ENCODE peak calls at places on chromosomes 3 and 15, in seven cellular contexts. W is pancreas, Z is K562, F is small intestine, O is upper lobe of right lung, G is A549, L is heart left ventricle. T is an unnamed sample. For H3K4me1, the result is how much of the 10 kb centered on the place peaks cover.

GRCh38 chr15:82763361-82764142 is 42.3 kb downstream of the FSD2 start:
- DNase-seq in W (no peak), Z (no peak), F (peak), O (no peak), G (no peak), L (no peak), T (no peak)

GRCh38 chr3:157631468-157631867 is 128.3 kb upstream of the VEPH1 start:
- DNase-seq in W (no peak), Z (no peak), F (no peak), O (no peak), G (no peak), L (no peak), T (no peak)

GRCh38 chr3:46845397-46845859 is 17.8 kb downstream of the MYL3 start:
- DNase-seq in W (peak), Z (peak), F (no peak), O (peak), G (no peak), L (peak), T (peak)

GRCh38 chr3:71087109-71088018 is 496.2 kb downstream of the FOXP1 start:
- DNase-seq in W (no peak), Z (no peak), F (no peak), O (no peak), G (peak), L (no peak), T (no peak)

GRCh38 chr3:162684260-162684659 is 1187.7 kb downstream of the OTOL1 start:
- DNase-seq in W (no peak), Z (no peak), F (no peak), O (no peak), G (no peak), L (no peak), T (no peak)

GRCh38 chr15:57758556-57758955 is 52.0 kb downstream of the POLR2M start:
- DNase-seq in W (no peak), Z (no peak), F (no peak), O (no peak), G (no peak), L (no peak), T (no peak)

GRCh38 chr3:160098261-160098908 is 109.8 kb downstream of the IL12A start:
- DNase-seq in W (no peak), Z (no peak), F (no peak), O (no peak), G (no peak), L (no peak), T (no peak)

GRCh38 chr3:124663690-124664089 is 66.6 kb upstream of the UMPS start:
- DNase-seq in W (no peak), Z (no peak), F (no peak), O (no peak), G (peak), L (no peak), T (no peak)

GRCh38 chr3:78809941-78810340 is 957.9 kb downstream of the ROBO1 start:
- DNase-seq in W (no peak), Z (no peak), F (no peak), O (no peak), G (no peak), L (no peak), T (no peak)

GRCh38 chr3:130849111-130849552 is 44.8 kb upstream of the ATP2C1 start:
- DNase-seq in W (peak), Z (peak), F (peak), O (peak), G (no peak), L (peak), T (no peak)

GRCh38 chr15:64092864-64093626 is 593 bp downstream of the CIAO2A start:
- DNase-seq in W (peak), Z (peak), F (peak), O (no peak), G (peak), L (peak), T (peak)

GRCh38 chr15:64090527-64090926 is 3.1 kb downstream of the CIAO2A start:
- DNase-seq in W (no peak), Z (no peak), F (no peak), O (no peak), G (no peak), L (peak), T (no peak)

GRCh38 chr15:64093627-64094417 is at the start of gene CIAO2A:
- DNase-seq in W (peak), Z (peak), F (peak), O (peak), G (peak), L (peak), T (peak)

GRCh38 chr15:64089553-64090280 is 3.9 kb downstream of the CIAO2A start:
- DNase-seq in W (no peak), Z (no peak), F (no peak), O (no peak), G (no peak), L (no peak), T (no peak)

DNA sequence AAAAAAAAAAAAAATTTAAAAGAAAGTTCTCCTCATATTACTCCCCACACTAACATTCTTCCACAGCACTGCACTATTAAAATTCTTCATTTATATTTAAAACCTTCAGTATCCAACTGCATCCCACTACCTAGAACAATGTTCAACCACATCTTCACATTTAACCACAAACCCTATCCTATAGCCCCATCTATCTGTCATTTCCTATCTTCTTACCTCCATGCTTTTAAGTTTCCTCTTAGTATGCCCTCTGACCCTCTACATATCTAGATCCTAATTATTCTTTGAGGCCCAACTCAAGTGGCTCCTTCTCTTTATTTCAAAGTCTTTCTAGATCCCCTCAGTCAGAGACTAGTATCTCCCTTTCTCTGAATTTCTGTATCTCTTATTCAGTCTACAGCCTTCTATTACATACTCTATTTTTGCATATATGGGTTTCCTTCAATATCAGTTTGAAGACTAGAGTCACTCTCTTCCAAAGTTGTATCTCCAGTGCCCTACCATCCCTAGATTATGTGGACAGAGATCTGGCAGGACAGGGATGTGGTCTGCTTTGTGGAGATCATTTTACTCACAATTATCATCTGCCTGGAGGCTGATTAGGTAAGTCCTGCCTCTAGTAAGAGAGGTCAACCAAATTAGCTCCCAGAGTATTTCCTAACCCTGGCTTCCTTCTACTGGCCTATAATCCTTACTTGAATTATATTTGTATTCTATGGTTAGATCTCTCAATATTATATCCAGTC is 1.4 kb downstream of the CIAO2A start:
- DNase-seq in W (no peak), Z (peak), F (peak), O (no peak), G (peak), L (no peak), T (no peak)
- H3K4me3 ChIP-seq in W (no peak), Z (peak), F (no peak), O (peak), G (peak), L (peak), T (no peak)

DNA sequence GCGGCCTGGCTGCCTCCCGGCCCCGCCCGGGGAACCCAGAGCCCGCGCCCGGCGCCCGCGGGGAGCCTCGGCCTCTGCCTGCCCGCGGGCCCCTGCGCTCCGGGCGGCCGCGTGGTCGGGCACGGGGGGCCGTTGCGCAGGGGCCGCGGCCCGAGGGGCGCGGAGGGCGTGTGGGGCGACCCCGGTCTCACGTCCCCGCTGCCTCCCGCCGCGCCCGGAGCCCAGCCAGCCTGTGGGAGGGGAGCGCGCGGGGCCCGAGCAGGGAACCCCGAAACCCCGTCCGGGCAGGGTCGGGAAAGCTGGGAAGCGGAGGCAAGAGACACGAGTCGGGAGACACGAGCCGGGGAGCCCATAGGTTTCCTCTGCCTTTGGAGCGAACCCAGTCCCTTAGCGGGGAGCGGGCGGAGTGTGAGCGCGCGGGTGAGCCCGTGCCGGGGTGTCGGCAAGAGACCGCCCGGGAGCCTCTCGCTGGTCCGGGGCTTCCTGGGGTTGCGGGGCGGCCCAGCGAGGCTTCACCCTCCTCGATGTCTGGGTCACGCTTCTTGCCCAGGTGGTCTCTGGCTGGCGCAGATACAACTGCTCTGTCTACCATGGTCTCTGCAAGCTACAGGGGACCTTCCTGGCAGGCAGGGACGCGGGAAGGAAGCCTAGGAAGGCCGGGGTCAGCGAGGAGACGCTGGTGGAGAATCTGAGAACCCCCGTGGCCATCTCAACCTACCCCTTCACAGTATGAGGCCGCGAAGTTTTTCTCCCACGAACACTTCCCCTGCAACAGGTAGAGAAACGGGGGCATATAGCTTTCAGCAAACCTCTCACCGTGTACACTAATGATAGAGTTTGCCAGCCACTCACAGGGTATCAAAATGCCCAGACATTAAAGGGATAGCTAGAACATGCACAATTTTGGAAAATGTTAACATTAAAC is 586 bp downstream of the LRRK1 start:
- DNase-seq in W (peak), Z (no peak), F (peak), O (peak), G (peak), L (peak), T (peak)
- H3K4me1 ChIP-seq in W (under half), Z (under half), F (under half), O (under half), G (under half), L (under half), T (under half)

GRCh38 chr3:15430624-15431023 is 3.2 kb downstream of the EAF1 start:
- DNase-seq in W (no peak), Z (no peak), F (no peak), O (no peak), G (no peak), L (no peak), T (no peak)
- H3K4me3 ChIP-seq in W (no peak), Z (no peak), F (no peak), O (no peak), G (no peak), L (no peak), T (no peak)

GRCh38 chr3:106827515-106828213 is 549.6 kb upstream of the CCDC54 start:
- DNase-seq in W (no peak), Z (no peak), F (no peak), O (no peak), G (no peak), L (no peak), T (no peak)

GRCh38 chr3:106825962-106826605 is 551.2 kb upstream of the CCDC54 start:
- DNase-seq in W (no peak), Z (no peak), F (no peak), O (no peak), G (no peak), L (no peak), T (no peak)

GRCh38 chr3:106826861-106827311 is 550.4 kb upstream of the CCDC54 start:
- DNase-seq in W (no peak), Z (no peak), F (no peak), O (no peak), G (no peak), L (no peak), T (no peak)

GRCh38 chr3:106830334-106830733 is 546.9 kb upstream of the CCDC54 start:
- DNase-seq in W (no peak), Z (no peak), F (no peak), O (no peak), G (no peak), L (no peak), T (no peak)

GRCh38 chr3:106829206-106829605 is 548.0 kb upstream of the CCDC54 start:
- DNase-seq in W (no peak), Z (no peak), F (no peak), O (no peak), G (no peak), L (no peak), T (no peak)
- H3K4me1 ChIP-seq in W (under half), Z (under half), F (under half), O (under half), G (under half), L (under half), T (under half)